ENCODE peak calls at places on chromosome 12, in seven cellular contexts. L is H9, Z is mesothelial cell of epicardium, N is fibroblast of lung, H is epithelial cell of esophagus, F is bronchial epithelial cell, R is neural crest cell. V is an unnamed sample.

GRCh38 chr12:52063986-52064649 is 5.7 kb upstream of the ATG101 start:
- DNase-seq in L (no peak), N (peak), H (peak), Z (no peak), R (no peak), F (peak), V (no peak)

GRCh38 chr12:19951664-19952063 is 416.7 kb upstream of the PDE3A start:
- DNase-seq in N (no peak), H (no peak), R (no peak), L (no peak), F (no peak), Z (no peak), V (no peak)

GRCh38 chr12:95802482-95803264 is 12.1 kb upstream of the NTN4 start:
- DNase-seq in H (peak), L (no peak), F (peak), R (no peak), Z (no peak), N (peak), V (peak)

GRCh38 chr12:2267624-2268477 is 215.1 kb downstream of the CACNA1C start:
- DNase-seq in R (no peak), F (no peak), L (peak), Z (no peak), H (no peak), N (peak), V (no peak)

GRCh38 chr12:34400423-34400881 is 378.2 kb downstream of the ALG10 start:
- DNase-seq in R (no peak), F (no peak), H (no peak), N (no peak), Z (peak), L (no peak), V (no peak)

GRCh38 chr12:102300824-102301461 is 103.3 kb upstream of the PMCH start:
- DNase-seq in L (peak), R (no peak), F (peak), Z (no peak), H (peak), N (peak), V (peak)

GRCh38 chr12:128570191-128571065 is 253.3 kb downstream of the SLC15A4 start:
- DNase-seq in H (no peak), F (no peak), L (no peak), N (no peak), Z (no peak), R (no peak), V (no peak)

GRCh38 chr12:48106574-48107251 is 834 bp upstream of the SENP1 start:
- DNase-seq in H (no peak), L (no peak), F (no peak), N (no peak), R (no peak), Z (no peak), V (no peak)

GRCh38 chr12:68749443-68749842 is 3.5 kb downstream of the SLC35E3 start:
- DNase-seq in Z (no peak), F (no peak), N (no peak), H (no peak), L (no peak), R (no peak), V (no peak)

GRCh38 chr12:92290016-92290685 is 144.5 kb upstream of the BTG1 start:
- DNase-seq in N (peak), Z (no peak), L (no peak), R (no peak), H (peak), F (peak), V (peak)

GRCh38 chr12:113232787-113233585 is 11.7 kb downstream of the TPCN1 start:
- DNase-seq in Z (no peak), F (no peak), L (peak), N (peak), R (no peak), H (no peak), V (no peak)
- TF ChIP-seq CTCF in Z (no peak), F (no peak), L (peak), N (no peak), R (no peak), H (no peak), V (no peak)

GRCh38 chr12:5073054-5073453 is 29.4 kb downstream of the KCNA5 start:
- DNase-seq in R (no peak), N (no peak), L (no peak), F (no peak), Z (no peak), H (no peak), V (no peak)
- TF ChIP-seq CTCF in R (peak), N (no peak), L (peak), F (no peak), Z (no peak), H (no peak), V (no peak)

GRCh38 chr12:29551879-29552278 is 54.4 kb upstream of the OVCH1 start:
- DNase-seq in R (no peak), H (no peak), N (no peak), F (no peak), Z (no peak), L (no peak), V (no peak)
- TF ChIP-seq CTCF in R (no peak), H (no peak), N (no peak), F (no peak), Z (no peak), L (no peak), V (no peak)

GRCh38 chr12:24491968-24492367 is 456.9 kb downstream of the BCAT1 start:
- DNase-seq in R (no peak), N (no peak), L (no peak), Z (no peak), F (no peak), H (no peak), V (no peak)

GRCh38 chr12:24499151-24500146 is 449.5 kb downstream of the BCAT1 start:
- DNase-seq in F (peak), L (no peak), N (peak), H (peak), Z (no peak), R (no peak), V (peak)

GRCh38 chr12:24500466-24501232 is 448.3 kb downstream of the BCAT1 start:
- DNase-seq in F (peak), Z (no peak), R (no peak), H (peak), N (peak), L (no peak), V (peak)

GRCh38 chr12:24494401-24494800 is 454.5 kb downstream of the BCAT1 start:
- DNase-seq in F (no peak), N (peak), H (no peak), Z (no peak), R (no peak), L (no peak), V (no peak)

DNA sequence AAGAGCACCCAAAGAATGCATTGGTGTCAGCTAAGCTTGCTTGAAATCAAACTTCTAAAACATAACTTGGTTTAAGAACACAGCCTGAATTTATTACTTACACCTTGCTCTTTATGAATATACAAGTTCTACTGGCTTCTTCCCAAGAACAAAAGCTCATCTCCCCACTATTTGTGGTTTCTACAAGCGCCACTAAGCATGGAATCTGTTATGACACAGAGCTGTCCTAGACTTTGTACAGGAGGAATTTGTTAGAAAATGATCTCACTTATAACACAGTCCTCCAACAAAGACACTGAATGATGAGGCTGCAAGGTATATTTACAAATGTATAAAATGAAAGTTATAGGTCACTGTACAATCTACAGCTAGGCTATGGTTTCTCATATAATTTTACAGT is 452.1 kb downstream of the BCAT1 start:
- DNase-seq in F (peak), L (no peak), N (peak), H (peak), Z (no peak), R (no peak), V (peak)
- TF ChIP-seq CTCF in F (no peak), L (no peak), N (no peak), H (no peak), Z (no peak), R (no peak), V (no peak)

GRCh38 chr12:65282840-65283239 is 4.4 kb downstream of the MSRB3 start:
- DNase-seq in N (no peak), L (no peak), H (no peak), R (no peak), F (no peak), Z (no peak), V (no peak)
- TF ChIP-seq CTCF in N (no peak), L (no peak), H (no peak), R (no peak), F (no peak), Z (no peak), V (peak)

GRCh38 chr12:111451649-111452129 is 46.0 kb downstream of the SH2B3 start:
- DNase-seq in N (peak), F (peak), H (peak), L (no peak), R (no peak), Z (no peak), V (peak)
- TF ChIP-seq CTCF in N (peak), F (peak), H (peak), L (peak), R (peak), Z (peak), V (peak)

V was measured in foreskin keratinocyte.